ENCODE peak calls at places on chromosomes 5 and 9, in nine cellular contexts. Y is CD4-positive, alpha-beta T cell; V is endothelial cell; K is HFFc6; T is activated CD8-positive, alpha-beta memory T cell treated with anti-CD3 and anti-CD28 coated beads, Interleukin-2, amount 50 U/mL, for 48 hours; A is activated CD4-positive, alpha-beta T cell treated with anti-CD3 and anti-CD28 coated beads, Interleukin-2, amount 50 U/mL, for 1 hour; C is tibial artery; Z is left cardiac atrium; B is GM23338. F is an unnamed sample.

GRCh38 chr9:137240321-137240840 is 706 bp upstream of the TUBB4B start:
- DNase-seq in Y (peak; percentile 49), V (peak; percentile 46), K (peak; percentile 56), T (no peak), A (peak; percentile 54), C (peak; percentile 73), Z (peak; percentile 85), B (no peak), F (peak; percentile 51)

GRCh38 chr5:177412603-177413233 is 3.4 kb upstream of the F12 start:
- DNase-seq in Y (no peak), V (no peak), K (no peak), T (no peak), A (no peak), C (no peak), Z (no peak), B (no peak), F (no peak)

GRCh38 chr9:115367780-115368179 is 249.8 kb upstream of the TNC start:
- DNase-seq in Y (no peak), V (no peak), K (peak; percentile 25), T (no peak), A (no peak), C (no peak), Z (no peak), B (no peak), F (peak; percentile 77)

GRCh38 chr9:83572524-83572923 is 34.3 kb upstream of the FRMD3 start:
- DNase-seq in Y (no peak), V (no peak), K (no peak), T (no peak), A (no peak), C (peak; percentile 45), Z (no peak), B (no peak), F (no peak)

GRCh38 chr5:31182146-31182545 is 11.3 kb upstream of the CDH6 start:
- DNase-seq in Y (no peak), V (no peak), K (no peak), T (no peak), A (no peak), C (no peak), Z (no peak), B (no peak), F (no peak)

GRCh38 chr5:136285501-136285900 is 79.8 kb downstream of the TRPC7 start:
- DNase-seq in Y (no peak), V (no peak), K (peak; percentile 15), T (no peak), A (no peak), C (no peak), Z (no peak), B (no peak), F (peak; percentile 6)

GRCh38 chr5:56900858-56901578 is 8.4 kb upstream of the SETD9 start:
- DNase-seq in Y (peak; percentile 2), V (peak; percentile 55), K (peak; percentile 26), T (no peak), A (peak; percentile 11), C (no peak), Z (no peak), B (peak; percentile 63), F (peak; percentile 32)

GRCh38 chr5:113237893-113238292 is 196.9 kb downstream of the TSSK1B start:
- DNase-seq in Y (no peak), V (no peak), K (no peak), T (no peak), A (no peak), C (no peak), Z (no peak), B (no peak), F (no peak)

GRCh38 chr5:671459-672328 is 21.5 kb downstream of the TPPP start:
- DNase-seq in Y (peak; percentile 61), V (peak; percentile 82), K (peak; percentile 49), T (peak; percentile 83), A (peak; percentile 72), C (peak; percentile 71), Z (peak; percentile 84), B (peak; percentile 87), F (peak; percentile 31)

GRCh38 chr9:14198544-14199510 is 115.1 kb downstream of the NFIB start:
- DNase-seq in Y (no peak), V (no peak), K (no peak), T (no peak), A (no peak), C (peak; percentile 66), Z (peak; percentile 74), B (peak; percentile 30), F (no peak)

GRCh38 chr9:128713411-128713780 is 10.5 kb downstream of the ZDHHC12 start:
- DNase-seq in Y (no peak), V (no peak), K (no peak), T (no peak), A (no peak), C (no peak), Z (peak; percentile 10), B (no peak), F (no peak)

GRCh38 chr5:21823588-21823987 is 1029.6 kb downstream of the CDH12 start:
- DNase-seq in Y (no peak), V (no peak), K (no peak), T (no peak), A (no peak), C (no peak), Z (no peak), B (no peak), F (peak; percentile 84)

F was measured in HCEC 1CT.